ENCODE peak calls at places on chromosomes 13 and 19, in eight cellular contexts. A is EL, N is BE2C, F is LHCN-M2, Y is T-helper 17 cell, I is AG10803, M is fibroblast of lung, H is mammary epithelial cell. W is an unnamed sample.

GRCh38 chr19:13117176-13117771 is 734 bp upstream of the TRMT1 start:
- DNase-seq in A (no peak), N (no peak), F (no peak), Y (no peak), I (no peak), M (no peak), H (no peak), W (no peak)

GRCh38 chr13:112451512-112452379 is 75.6 kb downstream of the SPACA7 start:
- DNase-seq in A (no peak), N (no peak), F (no peak), Y (no peak), I (no peak), M (no peak), H (no peak), W (no peak)

GRCh38 chr19:16447015-16447384 is 24.8 kb downstream of the EPS15L1 start:
- DNase-seq in A (peak; percentile 82), N (no peak), F (peak; percentile 71), Y (no peak), I (peak; percentile 86), M (peak; percentile 92), H (peak; percentile 70), W (peak; percentile 62)

GRCh38 chr19:35963514-35963913 is 27.3 kb downstream of the LRFN3 start:
- DNase-seq in A (peak; percentile 25), N (no peak), F (peak; percentile 53), Y (no peak), I (peak; percentile 62), M (peak; percentile 57), H (peak; percentile 39), W (peak; percentile 42)

GRCh38 chr19:47422417-47423163 is 3.3 kb upstream of the MEIS3 start:
- DNase-seq in A (no peak), N (no peak), F (no peak), Y (no peak), I (no peak), M (no peak), H (no peak), W (no peak)

GRCh38 chr13:111956261-111957151 is 110.4 kb upstream of the SOX1 start:
- DNase-seq in A (no peak), N (no peak), F (no peak), Y (no peak), I (no peak), M (no peak), H (no peak), W (no peak)

GRCh38 chr13:91664036-91664435 is 265.6 kb downstream of the GPC5 start:
- DNase-seq in A (no peak), N (no peak), F (no peak), Y (no peak), I (no peak), M (no peak), H (peak; percentile 11), W (no peak)

GRCh38 chr13:44519642-44520041 is 56.5 kb downstream of the TSC22D1 start:
- DNase-seq in A (no peak), N (no peak), F (no peak), Y (no peak), I (no peak), M (no peak), H (no peak), W (no peak)

GRCh38 chr19:35110974-35111373 is 4.6 kb upstream of the FXYD3 start:
- DNase-seq in A (no peak), N (no peak), F (no peak), Y (no peak), I (no peak), M (no peak), H (peak; percentile 75), W (no peak)

GRCh38 chr13:114106991-114107685 is 25.3 kb downstream of the RASA3 start:
- DNase-seq in A (no peak), N (peak; percentile 9), F (peak; percentile 46), Y (no peak), I (no peak), M (no peak), H (no peak), W (no peak)

W was measured in pancreas.